ENCODE peak calls at places on chromosomes 7 and 10, in nine cellular contexts. C is aorta; A is lower leg skin; K is CD4-positive, alpha-beta T cell; Z is heart left ventricle; B is kidney tubule cell; N is ELF-1; D is SHP77; O is posterior cingulate gyrus. X is an unnamed sample.
A peak's percentile ranks its signal among the peaks of the same experiment; 100 is the strongest.

GRCh38 chr10:63628526-63629362 is 107.5 kb downstream of the REEP3 start:
- DNase-seq in O (peak; percentile 49), C (no peak), K (no peak), D (peak; percentile 92), B (peak; percentile 33), N (peak; percentile 79), Z (no peak), A (peak; percentile 89), X (peak; percentile 60)

GRCh38 chr7:2046581-2047271 is 186.0 kb downstream of the MAD1L1 start:
- DNase-seq in N (no peak), C (peak; percentile 55), O (no peak), K (no peak), B (no peak), A (peak; percentile 79), Z (peak; percentile 36), D (no peak), X (no peak)

GRCh38 chr7:45236666-45237065 is 79.1 kb downstream of the RAMP3 start:
- DNase-seq in O (no peak), A (no peak), Z (no peak), N (no peak), K (no peak), C (peak; percentile 33), D (no peak), B (peak; percentile 25), X (no peak)

GRCh38 chr10:3045471-3046209 is 21.7 kb upstream of the PFKP start:
- DNase-seq in K (no peak), N (peak; percentile 98), Z (peak; percentile 82), D (no peak), B (peak; percentile 89), O (no peak), A (no peak), C (peak; percentile 92), X (peak; percentile 13)

GRCh38 chr10:62813453-62813852 is 2.7 kb downstream of the EGR2 start:
- DNase-seq in N (no peak), O (no peak), K (no peak), D (no peak), C (no peak), B (no peak), A (no peak), Z (no peak), X (no peak)

GRCh38 chr7:69198250-69198649 is 400.0 kb upstream of the AUTS2 start:
- DNase-seq in O (no peak), C (no peak), N (no peak), B (no peak), A (no peak), D (no peak), Z (no peak), K (no peak), X (no peak)

GRCh38 chr7:141550694-141551079 is 523 bp upstream of the AGK start:
- DNase-seq in D (peak; percentile 24), A (no peak), N (peak; percentile 73), K (peak; percentile 1), C (no peak), B (no peak), O (peak; percentile 4), Z (peak; percentile 47), X (peak; percentile 30)

GRCh38 chr10:13949844-13950542 is 363.2 kb downstream of the PRPF18 start:
- DNase-seq in A (peak; percentile 5), Z (no peak), N (no peak), D (no peak), C (no peak), K (no peak), B (peak; percentile 93), O (no peak), X (no peak)

GRCh38 chr10:36465604-36466379 is 659.6 kb upstream of the ANKRD30A start:
- DNase-seq in N (no peak), K (no peak), O (no peak), B (no peak), A (no peak), C (no peak), D (no peak), Z (no peak), X (no peak)

GRCh38 chr7:158863611-158864506 is 7.5 kb downstream of the DYNC2I1 start:
- DNase-seq in Z (peak; percentile 89), N (peak; percentile 56), A (peak; percentile 96), K (no peak), O (no peak), B (peak; percentile 92), D (no peak), C (peak; percentile 86), X (no peak)

GRCh38 chr7:91759205-91759863 is 121.2 kb downstream of the MTERF1 start:
- DNase-seq in N (peak; percentile 85), O (no peak), B (peak; percentile 83), A (no peak), Z (no peak), C (no peak), D (no peak), K (no peak), X (no peak)

GRCh38 chr10:5071411-5072198 is 22.6 kb upstream of the AKR1C3 start:
- DNase-seq in O (no peak), A (peak; percentile 90), N (peak; percentile 38), B (peak; percentile 98), C (no peak), D (peak; percentile 93), Z (no peak), K (no peak), X (peak; percentile 4)

GRCh38 chr10:93186631-93187030 is 112.9 kb downstream of the CYP26A1 start:
- DNase-seq in B (no peak), Z (no peak), N (no peak), C (no peak), O (no peak), D (no peak), A (no peak), K (no peak), X (no peak)

GRCh38 chr10:131997366-131998049 is 15.8 kb upstream of the BNIP3 start:
- DNase-seq in C (no peak), B (no peak), O (no peak), Z (no peak), N (peak; percentile 96), K (no peak), D (peak; percentile 6), A (peak; percentile 96), X (no peak)

GRCh38 chr7:7136423-7136822 is 45.9 kb upstream of the C1GALT1 start:
- DNase-seq in B (no peak), O (no peak), Z (no peak), C (no peak), N (no peak), K (no peak), D (no peak), A (no peak), X (no peak)

GRCh38 chr7:92717982-92718716 is 118.2 kb downstream of the CDK6 start:
- DNase-seq in N (no peak), C (peak; percentile 79), Z (peak; percentile 64), K (peak; percentile 17), B (peak; percentile 80), A (peak; percentile 84), O (peak; percentile 50), D (peak; percentile 39), X (peak; percentile 22)

GRCh38 chr7:15687645-15688025 is 1.2 kb upstream of the MEOX2 start:
- DNase-seq in A (peak; percentile 85), D (no peak), Z (peak; percentile 66), O (no peak), K (no peak), C (no peak), B (no peak), N (peak; percentile 47), X (no peak)

GRCh38 chr10:99276848-99277486 is 41.3 kb upstream of the HPSE2 start:
- DNase-seq in B (peak; percentile 11), Z (no peak), A (no peak), O (no peak), K (no peak), C (no peak), D (no peak), N (no peak), X (no peak)

GRCh38 chr7:79137942-79138341 is 315.5 kb downstream of the MAGI2 start:
- DNase-seq in O (no peak), Z (no peak), C (no peak), D (no peak), B (no peak), A (no peak), N (no peak), K (no peak), X (no peak)

GRCh38 chr7:4882169-4882741 is 1.3 kb downstream of the RADIL start:
- DNase-seq in Z (no peak), O (peak; percentile 34), C (peak; percentile 89), B (peak; percentile 17), D (no peak), N (peak; percentile 85), K (no peak), A (peak; percentile 93), X (peak; percentile 42)

GRCh38 chr7:117458977-117459583 is 20.7 kb upstream of the CFTR start:
- DNase-seq in A (no peak), N (no peak), Z (no peak), D (no peak), C (no peak), K (no peak), B (peak; percentile 54), O (no peak), X (no peak)

GRCh38 chr10:3408603-3409365 is 236.2 kb upstream of the PITRM1 start:
- DNase-seq in A (peak; percentile 64), K (no peak), N (no peak), B (peak; percentile 78), Z (no peak), C (no peak), O (no peak), D (no peak), X (no peak)

GRCh38 chr7:45178241-45179225 is 20.9 kb downstream of the RAMP3 start:
- DNase-seq in D (no peak), B (no peak), Z (no peak), C (peak; percentile 50), O (no peak), N (peak; percentile 37), A (no peak), K (no peak), X (no peak)

GRCh38 chr7:12244129-12244528 is 33.0 kb downstream of the TMEM106B start:
- DNase-seq in N (peak; percentile 50), O (no peak), Z (no peak), C (no peak), D (peak; percentile 51), B (peak; percentile 40), A (no peak), K (no peak), X (no peak)